ENCODE peak calls at places on chromosomes 7 and 10, in six cellular contexts. L is GM23248, R is HCT116, E is hepatocyte, S is SK-N-SH, A is PC-3. C is an unnamed sample.

GRCh38 chr7:32616625-32617024 is 121.3 kb downstream of the AVL9 start:
- DNase-seq in L (peak), R (peak), E (peak), S (no peak), A (peak), C (no peak)

GRCh38 chr7:121069346-121070100 is 81.0 kb downstream of the CPED1 start:
- DNase-seq in L (peak), R (no peak), E (no peak), S (no peak), A (peak), C (no peak)

GRCh38 chr10:1345368-1345767 is 289.2 kb downstream of the WDR37 start:
- DNase-seq in L (no peak), R (no peak), E (no peak), S (peak), A (no peak), C (no peak)

GRCh38 chr10:33098966-33099663 is 141.1 kb upstream of the ITGB1 start:
- DNase-seq in L (peak), R (no peak), E (no peak), S (no peak), A (no peak), C (no peak)

GRCh38 chr7:125833839-125834238 is 904.2 kb upstream of the POT1 start:
- DNase-seq in L (no peak), R (no peak), E (no peak), S (no peak), A (no peak), C (no peak)

GRCh38 chr7:74475243-74475986 is 21.7 kb downstream of the GTF2IRD1 start:
- DNase-seq in L (no peak), R (no peak), E (no peak), S (peak), A (peak), C (peak)

GRCh38 chr7:76278540-76278939 is 23.9 kb upstream of the HSPB1 start:
- DNase-seq in L (no peak), R (no peak), E (no peak), S (peak), A (no peak), C (no peak)

GRCh38 chr7:115822380-115822779 is 208.2 kb downstream of the TFEC start:
- DNase-seq in L (no peak), R (no peak), E (no peak), S (no peak), A (no peak), C (no peak)

GRCh38 chr7:48938539-48938938 is 14.2 kb downstream of the CDC14C start:
- DNase-seq in L (peak), R (no peak), E (no peak), S (no peak), A (peak), C (no peak)

GRCh38 chr7:28685660-28686417 is 272.3 kb downstream of the TRIL start:
- DNase-seq in L (peak), R (peak), E (peak), S (peak), A (peak), C (no peak)

GRCh38 chr10:7400068-7400824 is 10.6 kb downstream of the SFMBT2 start:
- DNase-seq in L (no peak), R (no peak), E (no peak), S (peak), A (no peak), C (no peak)

GRCh38 chr10:96568402-96568801 is 18.4 kb downstream of the TM9SF3 start:
- DNase-seq in L (no peak), R (no peak), E (no peak), S (no peak), A (no peak), C (no peak)
- H3K4me2 ChIP-seq in L (no peak), R (no peak), E (no peak), S (no peak), A (no peak), C (no peak)

GRCh38 chr10:62816179-62817119 is at the start of gene EGR2:
- DNase-seq in L (peak), R (peak), E (peak), S (peak), A (peak), C (peak)

GRCh38 chr10:62815373-62816111 is 624 bp downstream of the EGR2 start:
- DNase-seq in L (peak), R (no peak), E (peak), S (peak), A (no peak), C (no peak)

GRCh38 chr10:62817763-62818425 is 1.7 kb upstream of the EGR2 start:
- DNase-seq in L (peak), R (peak), E (peak), S (peak), A (peak), C (peak)

GRCh38 chr10:62818426-62819011 is 2.4 kb upstream of the EGR2 start:
- DNase-seq in L (peak), R (no peak), E (peak), S (peak), A (peak), C (no peak)

GRCh38 chr10:62817120-62817762 is 1.1 kb upstream of the EGR2 start:
- DNase-seq in L (peak), R (no peak), E (peak), S (peak), A (peak), C (peak)
- TF ChIP-seq EZH2phosphoT487 in L (no peak), R (no peak), E (no peak), S (no peak), A (no peak), C (no peak)

GRCh38 chr7:137018468-137018867 is 150.0 kb downstream of the CHRM2 start:
- DNase-seq in L (no peak), R (no peak), E (no peak), S (no peak), A (no peak), C (no peak)
- H3K4me2 ChIP-seq in L (no peak), R (no peak), E (no peak), S (no peak), A (no peak), C (no peak)

GRCh38 chr7:46007194-46007593 is 86.1 kb upstream of the IGFBP3 start:
- DNase-seq in L (no peak), R (no peak), E (no peak), S (no peak), A (peak), C (no peak)
- TF ChIP-seq EZH2phosphoT487 in L (no peak), R (no peak), E (no peak), S (no peak), A (no peak), C (no peak)

GRCh38 chr10:48693206-48693605 is 8.5 kb downstream of the WDFY4 start:
- DNase-seq in L (no peak), R (no peak), E (no peak), S (no peak), A (no peak), C (no peak)
- H3K4me2 ChIP-seq in L (no peak), R (no peak), E (no peak), S (no peak), A (no peak), C (no peak)

DNA sequence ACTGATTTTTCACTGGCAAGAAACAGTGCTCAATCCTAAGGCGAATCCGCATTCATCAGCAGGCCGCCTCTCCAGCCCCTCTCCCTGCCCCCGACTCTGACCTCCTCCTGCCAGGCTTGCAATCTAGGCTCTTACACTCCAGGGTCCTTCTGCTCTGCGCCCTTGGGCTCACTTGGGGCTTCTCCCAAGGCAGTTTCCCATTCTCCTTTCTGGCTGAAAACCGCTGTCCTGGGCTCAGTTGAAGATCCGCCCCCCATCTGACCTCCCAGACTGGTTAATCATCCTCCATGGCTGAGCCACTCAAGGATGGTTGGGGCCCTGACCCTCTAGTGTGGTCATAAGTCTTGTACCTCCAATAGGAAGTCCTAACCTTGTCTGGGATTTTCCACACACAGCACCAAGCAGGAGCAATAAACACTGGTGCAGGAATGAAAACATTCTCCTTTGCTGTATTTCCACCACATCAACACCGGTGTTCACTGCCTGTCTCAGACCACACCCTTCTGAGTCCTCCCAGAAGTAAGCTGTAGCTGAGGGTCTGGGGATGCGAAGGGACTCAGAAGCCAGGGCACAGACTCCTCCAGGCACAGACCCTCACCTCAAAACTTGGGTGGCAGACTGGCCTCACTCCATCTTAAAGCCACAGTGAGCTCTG is 42.4 kb downstream of the TNS3 start:
- DNase-seq in L (peak), R (no peak), E (peak), S (no peak), A (no peak), C (no peak)
- TF ChIP-seq EZH2phosphoT487 in L (no peak), R (no peak), E (no peak), S (no peak), A (no peak), C (no peak)

GRCh38 chr7:43929529-43930457 is 3.6 kb downstream of the UBE2D4 start:
- DNase-seq in L (no peak), R (no peak), E (no peak), S (peak), A (no peak), C (no peak)
- H3K4me2 ChIP-seq in L (no peak), R (no peak), E (no peak), S (no peak), A (no peak), C (no peak)

DNA sequence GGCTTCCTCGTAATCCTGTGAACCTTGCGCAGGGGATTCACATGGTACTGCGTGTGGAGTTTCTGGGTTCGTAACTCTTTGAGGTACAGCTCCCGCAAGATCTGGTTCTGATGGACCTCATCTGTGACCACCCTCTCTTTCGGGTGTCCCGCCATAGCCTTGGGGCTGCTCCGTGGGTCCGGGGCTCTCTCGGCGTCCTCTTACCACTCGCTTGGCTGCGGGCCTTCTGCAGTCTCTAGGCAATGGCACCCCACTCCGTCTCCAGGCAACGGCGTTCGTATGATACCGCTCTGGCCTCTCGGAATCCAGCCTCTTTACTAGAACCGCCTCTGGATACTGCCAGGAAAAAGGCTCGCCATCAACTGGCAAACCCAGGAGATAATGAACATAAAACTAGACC is 54.7 kb upstream of the AMPH start:
- DNase-seq in L (no peak), R (no peak), E (no peak), S (no peak), A (no peak), C (no peak)
- TF ChIP-seq EZH2phosphoT487 in L (no peak), R (no peak), E (no peak), S (no peak), A (no peak), C (no peak)

GRCh38 chr7:44735403-44736165 is 13.1 kb upstream of the ZMIZ2 start:
- DNase-seq in L (peak), R (peak), E (no peak), S (no peak), A (peak), C (no peak)
- H3K4me2 ChIP-seq in L (peak), R (peak), E (no peak), S (peak), A (peak), C (no peak)